ENCODE peak calls at places on chromosomes 3 and 15, in ten cellular contexts. W is AML-193; L is AG04449; F is endothelial cell of umbilical vein; K is dorsolateral prefrontal cortex; S is stimulated activated CD8-positive, alpha-beta memory T cell treated with anti-CD3 and anti-CD28 coated beads, Interleukin-4, amount 100 ng/mL, for 4 hours; N is SW480; O is mesothelial cell of epicardium; V is NCI-H2081 treated with DMSO at 0.1 percent for 48 hours; U is activated CD4-positive, alpha-beta T cell treated with anti-CD3 and anti-CD28 coated beads for 48 hours. E is an unnamed sample.

GRCh38 chr3:98734311-98734710 is 28.8 kb upstream of the ST3GAL6 start:
- DNase-seq in O (no peak), U (no peak), L (no peak), V (no peak), K (no peak), N (no peak), S (no peak), F (peak), W (no peak), E (no peak)

GRCh38 chr3:7172996-7173395 is 312.1 kb downstream of the GRM7 start:
- DNase-seq in S (no peak), U (no peak), V (no peak), O (no peak), W (no peak), F (no peak), L (no peak), N (no peak), K (no peak), E (no peak)

GRCh38 chr3:10550705-10551104 is 45.3 kb upstream of the ATP2B2 start:
- DNase-seq in V (no peak), L (no peak), S (no peak), O (no peak), F (no peak), W (no peak), K (no peak), N (no peak), U (no peak), E (no peak)

GRCh38 chr3:97138914-97139541 is 324.6 kb downstream of the EPHA6 start:
- DNase-seq in V (no peak), L (no peak), W (peak), N (no peak), O (no peak), S (no peak), F (no peak), U (no peak), K (no peak), E (no peak)

GRCh38 chr3:124952456-124952855 is 17.9 kb upstream of the MUC13 start:
- DNase-seq in K (no peak), L (no peak), F (no peak), W (no peak), U (no peak), O (no peak), N (no peak), V (peak), S (no peak), E (no peak)

GRCh38 chr3:47117803-47118364 is 46.0 kb downstream of the SETD2 start:
- DNase-seq in O (no peak), L (no peak), K (no peak), V (no peak), U (no peak), F (peak), S (no peak), N (no peak), W (no peak), E (no peak)

GRCh38 chr15:33864360-33865075 is 103.8 kb upstream of the CHRM5 start:
- DNase-seq in W (no peak), V (no peak), K (no peak), F (no peak), L (no peak), O (no peak), U (no peak), S (no peak), N (no peak), E (no peak)

GRCh38 chr15:36407647-36408046 is 171.8 kb upstream of the CDIN1 start:
- DNase-seq in W (no peak), N (no peak), U (no peak), S (no peak), F (peak), V (no peak), K (no peak), L (peak), O (no peak), E (no peak)

GRCh38 chr15:64842986-64843561 is 1.4 kb downstream of the PLEKHO2 start:
- DNase-seq in N (no peak), U (peak), S (no peak), F (peak), L (no peak), O (no peak), W (peak), K (no peak), V (no peak), E (no peak)

GRCh38 chr3:171687064-171687463 is 123.2 kb downstream of the PLD1 start:
- DNase-seq in S (no peak), F (no peak), V (no peak), W (no peak), K (no peak), N (no peak), U (no peak), O (no peak), L (no peak), E (no peak)

GRCh38 chr3:59978979-59979378 is 929.2 kb upstream of the CFAP20DC start:
- DNase-seq in U (peak), K (no peak), L (no peak), O (no peak), F (no peak), V (no peak), W (no peak), S (no peak), N (no peak), E (no peak)

GRCh38 chr3:15610083-15610482 is 8.5 kb downstream of the BTD start:
- DNase-seq in S (no peak), L (peak), U (no peak), O (no peak), K (no peak), V (no peak), F (no peak), W (peak), N (no peak), E (no peak)

GRCh38 chr3:134406331-134407246 is 32.3 kb upstream of the AMOTL2 start:
- DNase-seq in O (peak), U (peak), N (no peak), S (no peak), F (peak), L (no peak), K (peak), W (no peak), V (peak), E (no peak)

GRCh38 chr3:6180171-6180570 is 680.7 kb upstream of the GRM7 start:
- DNase-seq in W (no peak), K (no peak), F (no peak), U (no peak), V (no peak), O (no peak), S (no peak), L (no peak), N (peak), E (no peak)

GRCh38 chr3:172070799-172071198 is 31.4 kb downstream of the FNDC3B start:
- DNase-seq in O (no peak), W (no peak), V (no peak), U (no peak), S (no peak), F (no peak), L (no peak), N (no peak), K (no peak), E (no peak)

GRCh38 chr3:109874900-109875735 is 537.8 kb upstream of the DPPA4 start:
- DNase-seq in L (no peak), O (no peak), W (no peak), U (no peak), V (no peak), K (no peak), N (no peak), F (no peak), S (no peak), E (no peak)

GRCh38 chr15:45604321-45604720 is 17.1 kb downstream of the BLOC1S6 start:
- DNase-seq in F (no peak), N (no peak), S (no peak), V (no peak), K (no peak), L (no peak), U (no peak), O (no peak), W (peak), E (no peak)

GRCh38 chr3:8452112-8452511 is 49.5 kb upstream of the LMCD1 start:
- DNase-seq in S (no peak), V (no peak), F (no peak), U (no peak), W (no peak), K (no peak), L (no peak), N (no peak), O (no peak), E (no peak)

GRCh38 chr3:175224051-175224450 is 364.9 kb downstream of the NAALADL2 start:
- DNase-seq in O (no peak), U (no peak), L (no peak), W (no peak), F (peak), S (no peak), K (no peak), V (no peak), N (no peak), E (no peak)

GRCh38 chr3:192917508-192918274 is at the start of gene MB21D2:
- DNase-seq in L (no peak), S (no peak), K (peak), V (no peak), O (peak), W (no peak), N (peak), U (peak), F (peak), E (peak)

GRCh38 chr3:14245822-14246221 is 67.2 kb downstream of the LSM3 start:
- DNase-seq in S (no peak), F (no peak), U (no peak), O (no peak), V (no peak), N (no peak), K (no peak), W (no peak), L (no peak), E (no peak)

GRCh38 chr3:16136042-16136441 is 38.4 kb upstream of the GALNT15 start:
- DNase-seq in O (no peak), F (no peak), K (no peak), S (no peak), W (no peak), N (no peak), L (peak), U (no peak), V (no peak), E (no peak)

GRCh38 chr3:17979248-17979647 is 236.8 kb upstream of the TBC1D5 start:
- DNase-seq in W (peak), V (no peak), N (no peak), K (peak), O (no peak), U (no peak), F (no peak), L (no peak), S (no peak), E (no peak)

GRCh38 chr3:17183951-17184550 is 299.3 kb downstream of the PLCL2 start:
- DNase-seq in F (peak), V (no peak), O (no peak), S (no peak), W (no peak), U (no peak), L (no peak), K (no peak), N (no peak), E (no peak)

GRCh38 chr3:107065094-107065861 is 312.0 kb upstream of the CCDC54 start:
- DNase-seq in V (peak), K (peak), S (no peak), U (peak), O (no peak), N (no peak), W (no peak), L (no peak), F (peak), E (no peak)

GRCh38 chr3:142647856-142648255 is 51.7 kb downstream of the PLS1 start:
- DNase-seq in W (no peak), O (no peak), S (no peak), F (no peak), U (no peak), L (no peak), N (no peak), V (no peak), K (no peak), E (no peak)

GRCh38 chr15:83845230-83845629 is 191.3 kb downstream of the ADAMTSL3 start:
- DNase-seq in U (no peak), K (no peak), L (no peak), W (no peak), F (no peak), S (no peak), V (no peak), N (no peak), O (no peak), E (no peak)

GRCh38 chr3:160778480-160778879 is 22.4 kb downstream of the PPM1L start:
- DNase-seq in K (no peak), F (no peak), O (no peak), U (no peak), W (no peak), N (no peak), S (no peak), L (no peak), V (no peak), E (no peak)

E was measured in NCI-H187 treated with DMSO at 0.1 percent for 48 hours.